ENCODE peak calls at places on chromosomes 6 and 20, in four cellular contexts. A, X, S and K are unnamed samples.

GRCh38 chr6:42339991-42340401 is 111.7 kb downstream of the TRERF1 start:
- DNase-seq in A (no peak), X (no peak), S (no peak), K (no peak)

GRCh38 chr20:62119101-62119500 is 3.2 kb upstream of the LSM14B start:
- DNase-seq in A (no peak), X (no peak), S (no peak), K (no peak)

GRCh38 chr20:18585134-18585533 is 2.7 kb upstream of the DTD1 start:
- DNase-seq in A (no peak), X (no peak), S (no peak), K (no peak)

GRCh38 chr20:58708246-58708931 is 15.8 kb downstream of the NPEPL1 start:
- DNase-seq in A (no peak), X (no peak), S (no peak), K (no peak)

GRCh38 chr6:32937230-32937633 is 3.6 kb downstream of the HLA-DMB start:
- DNase-seq in A (peak; percentile 6), X (no peak), S (no peak), K (no peak)

GRCh38 chr20:36501367-36502006 is 39.8 kb upstream of the MYL9 start:
- DNase-seq in A (no peak), X (no peak), S (no peak), K (no peak)

GRCh38 chr20:57548177-57549058 is 12.5 kb upstream of the PCK1 start:
- DNase-seq in A (no peak), X (no peak), S (no peak), K (no peak)

GRCh38 chr6:107221519-107221918 is 106.2 kb upstream of the BEND3 start:
- DNase-seq in A (no peak), X (no peak), S (no peak), K (no peak)

GRCh38 chr6:165978482-165978881 is 189.2 kb downstream of the TBXT start:
- DNase-seq in A (no peak), X (no peak), S (no peak), K (no peak)

GRCh38 chr6:128822271-128822670 is 60.7 kb upstream of the LAMA2 start:
- DNase-seq in A (no peak), X (no peak), S (no peak), K (no peak)

GRCh38 chr6:5478380-5478779 is 217.1 kb downstream of the FARS2 start:
- DNase-seq in A (no peak), X (no peak), S (no peak), K (no peak)

GRCh38 chr6:21953831-21954801 is 342.7 kb downstream of the PRL start:
- DNase-seq in A (no peak), X (no peak), S (no peak), K (no peak)

GRCh38 chr6:160971151-160971550 is 20.4 kb upstream of the MAP3K4 start:
- DNase-seq in A (no peak), X (no peak), S (no peak), K (no peak)

GRCh38 chr6:140711019-140711613 is 1336.7 kb upstream of the CITED2 start:
- DNase-seq in A (no peak), X (no peak), S (no peak), K (no peak)

GRCh38 chr6:34132082-34132357 is 13.9 kb downstream of the GRM4 start:
- DNase-seq in A (no peak), X (no peak), S (no peak), K (no peak)

GRCh38 chr6:18997375-18997826 is 610.3 kb downstream of the RNF144B start:
- DNase-seq in A (no peak), X (no peak), S (no peak), K (no peak)

GRCh38 chr20:47777220-47777619 is 8.1 kb downstream of the SULF2 start:
- DNase-seq in A (no peak), X (no peak), S (no peak), K (no peak)

GRCh38 chr6:13194852-13195251 is 133.5 kb downstream of the TBC1D7 start:
- DNase-seq in A (no peak), X (no peak), S (no peak), K (no peak)

GRCh38 chr6:167054987-167055386 is 55.8 kb downstream of the CEP43 start:
- DNase-seq in A (no peak), X (no peak), S (no peak), K (no peak)

GRCh38 chr6:77143659-77144447 is 319.4 kb downstream of the HTR1B start:
- DNase-seq in A (no peak), X (no peak), S (no peak), K (no peak)

GRCh38 chr6:133807531-133807930 is 81.4 kb upstream of the TCF21 start:
- DNase-seq in A (no peak), X (no peak), S (no peak), K (no peak)

GRCh38 chr6:15810618-15811017 is 147.8 kb upstream of the DTNBP1 start:
- DNase-seq in A (no peak), X (no peak), S (no peak), K (no peak)

GRCh38 chr6:36852481-36853147 is 13.4 kb upstream of the CPNE5 start:
- DNase-seq in A (no peak), X (no peak), S (no peak), K (peak; percentile 66)

GRCh38 chr6:135481786-135482369 is 15.7 kb downstream of the AHI1 start:
- DNase-seq in A (no peak), X (no peak), S (no peak), K (no peak)

GRCh38 chr6:3370361-3371221 is 86.3 kb downstream of the SLC22A23 start:
- DNase-seq in A (no peak), X (no peak), S (no peak), K (no peak)

GRCh38 chr6:4130357-4130987 is 4.9 kb downstream of the ECI2 start:
- DNase-seq in A (no peak), X (no peak), S (no peak), K (no peak)

GRCh38 chr6:131733376-131734016 is 22.7 kb upstream of the CTAGE9 start:
- DNase-seq in A (no peak), X (no peak), S (no peak), K (peak; percentile 5)

GRCh38 chr6:90397929-90398674 is 101.5 kb upstream of the BACH2 start:
- DNase-seq in A (no peak), X (peak; percentile 69), S (peak; percentile 67), K (peak; percentile 41)

GRCh38 chr6:30357678-30358339 is 12.9 kb downstream of the RPP21 start:
- DNase-seq in A (no peak), X (no peak), S (peak; percentile 30), K (no peak)

GRCh38 chr6:132712366-132712765 is 1.5 kb downstream of the VNN1 start:
- DNase-seq in A (no peak), X (no peak), S (no peak), K (no peak)

GRCh38 chr6:146785001-146785585 is 186.3 kb downstream of the ADGB start:
- DNase-seq in A (no peak), X (no peak), S (no peak), K (no peak)